ENCODE peak calls at places on chromosomes 1 and 21, in five cellular contexts. A is body of pancreas, S is cardiac fibroblast, O is PC-9, J is AG10803. G is an unnamed sample.

GRCh38 chr1:114078116-114078515 is 75.6 kb downstream of the SYT6 start:
- DNase-seq in S (no peak), A (no peak), O (no peak), J (no peak), G (no peak)

GRCh38 chr1:47931395-47931794 is 65.8 kb downstream of the TRABD2B start:
- DNase-seq in J (no peak), A (no peak), O (no peak), S (no peak), G (no peak)

GRCh38 chr21:34524671-34525601 is 12.9 kb upstream of the KCNE1 start:
- DNase-seq in S (peak; percentile 65), J (peak; percentile 73), A (no peak), O (no peak), G (peak; percentile 83)

GRCh38 chr1:181990730-181991129 is 70.8 kb downstream of the ZNF648 start:
- DNase-seq in J (no peak), O (no peak), S (no peak), A (no peak), G (no peak)

GRCh38 chr21:44911384-44912157 is 9.1 kb downstream of the ITGB2 start:
- DNase-seq in O (peak; percentile 84), S (no peak), J (no peak), A (peak; percentile 91), G (no peak)

GRCh38 chr1:32063261-32063681 is 9.5 kb upstream of the TMEM39B start:
- DNase-seq in O (no peak), A (no peak), J (peak; percentile 74), S (peak; percentile 81), G (peak; percentile 76)

GRCh38 chr21:41064325-41064724 is 103.6 kb upstream of the BACE2 start:
- DNase-seq in A (no peak), J (peak; percentile 57), S (no peak), O (no peak), G (peak; percentile 27)

GRCh38 chr21:17003221-17003620 is 509.6 kb upstream of the CXADR start:
- DNase-seq in O (no peak), J (peak; percentile 60), S (peak; percentile 13), A (no peak), G (peak; percentile 75)

GRCh38 chr1:223199094-223199647 is 56.1 kb upstream of the TLR5 start:
- DNase-seq in A (no peak), O (no peak), S (no peak), J (no peak), G (peak; percentile 40)

GRCh38 chr1:119859647-119860046 is 36.7 kb downstream of the ADAM30 start:
- DNase-seq in J (peak; percentile 59), A (no peak), S (peak; percentile 77), O (peak; percentile 86), G (peak; percentile 88)

GRCh38 chr1:191888996-191889622 is 269.2 kb upstream of the RGS18 start:
- DNase-seq in J (no peak), S (peak; percentile 34), O (no peak), A (no peak), G (no peak)

GRCh38 chr1:43910359-43910758 is 23.2 kb upstream of the ARTN start:
- DNase-seq in O (no peak), S (no peak), A (no peak), J (no peak), G (no peak)

GRCh38 chr1:229225331-229225782 is 45.6 kb upstream of the RAB4A start:
- DNase-seq in O (no peak), A (no peak), S (no peak), J (no peak), G (no peak)

GRCh38 chr1:207064546-207064945 is 11.5 kb downstream of the PFKFB2 start:
- DNase-seq in J (no peak), A (peak; percentile 57), S (no peak), O (no peak), G (no peak)

GRCh38 chr1:30085814-30086770 is 637.3 kb downstream of the MATN1 start:
- DNase-seq in O (no peak), J (peak; percentile 33), A (peak; percentile 32), S (peak; percentile 63), G (peak; percentile 50)

GRCh38 chr1:113937146-113937545 is 8.0 kb downstream of the HIPK1 start:
- DNase-seq in J (no peak), O (no peak), A (no peak), S (no peak), G (no peak)

GRCh38 chr1:17795836-17796645 is 40.9 kb downstream of the ACTL8 start:
- DNase-seq in S (no peak), J (no peak), A (no peak), O (no peak), G (no peak)

GRCh38 chr1:8011016-8011415 is 15.1 kb downstream of the ERRFI1 start:
- DNase-seq in O (no peak), S (no peak), A (no peak), J (no peak), G (no peak)

GRCh38 chr21:38807987-38808386 is 2.3 kb downstream of the ETS2 start:
- DNase-seq in A (no peak), S (no peak), J (no peak), O (no peak), G (no peak)

GRCh38 chr21:38806942-38807284 is 1.2 kb downstream of the ETS2 start:
- DNase-seq in O (no peak), S (no peak), J (no peak), A (no peak), G (peak; percentile 76)

GRCh38 chr21:38806153-38806941 is 618 bp downstream of the ETS2 start:
- DNase-seq in O (no peak), S (no peak), A (peak; percentile 45), J (no peak), G (peak; percentile 41)

GRCh38 chr21:38809170-38809878 is 3.6 kb downstream of the ETS2 start:
- DNase-seq in S (no peak), O (no peak), J (no peak), A (no peak), G (no peak)

GRCh38 chr21:38807481-38807880 is 1.8 kb downstream of the ETS2 start:
- DNase-seq in O (no peak), A (no peak), J (no peak), S (no peak), G (peak; percentile 28)
- H3K4me3 ChIP-seq in O (peak overlapping the region; percentile 79), A (no peak overlapping the region), J (peak overlapping the region; percentile 73), S (peak overlapping the region; percentile 90), G (peak overlapping the region; percentile 82)

GRCh38 chr1:36320291-36320758 is 3.1 kb downstream of the EVA1B start:
- DNase-seq in J (no peak), A (no peak), O (no peak), S (no peak), G (peak; percentile 44)

GRCh38 chr1:36322786-36323635 is 434 bp downstream of the EVA1B start:
- DNase-seq in A (no peak), O (no peak), S (peak; percentile 76), J (peak; percentile 64), G (peak; percentile 79)

GRCh38 chr1:36322085-36322785 is 1.2 kb downstream of the EVA1B start:
- DNase-seq in S (peak; percentile 24), O (no peak), J (peak; percentile 17), A (no peak), G (peak; percentile 72)

GRCh38 chr1:36321119-36321951 is 2.1 kb downstream of the EVA1B start:
- DNase-seq in A (peak; percentile 39), J (peak; percentile 96), O (no peak), S (peak; percentile 97), G (peak; percentile 97)

DNA sequence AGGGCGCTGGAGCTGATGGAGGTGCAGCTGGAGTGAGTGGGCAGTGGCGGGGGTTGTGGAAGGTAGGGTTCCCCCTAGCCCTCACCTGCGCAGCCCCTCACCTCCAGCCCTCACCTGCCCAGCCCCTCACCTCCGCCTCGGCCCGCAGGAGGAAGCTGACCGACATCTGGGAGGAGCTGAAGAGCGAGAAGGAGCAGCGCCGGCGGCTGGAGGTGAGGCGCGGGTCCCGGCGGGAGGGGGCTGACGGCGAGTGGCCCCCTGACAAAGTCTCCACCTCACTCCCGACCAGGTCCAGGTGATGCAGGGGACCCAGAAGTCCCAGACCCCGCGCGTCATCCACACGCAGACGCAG is 2.7 kb downstream of the EVA1B start:
- DNase-seq in O (no peak), J (no peak), S (no peak), A (no peak), G (no peak)
- H3K4me3 ChIP-seq in O (no peak overlapping the region), J (peak overlapping the region; percentile 80), S (peak overlapping the region; percentile 81), A (no peak overlapping the region), G (peak overlapping the region; percentile 87)

GRCh38 chr1:50424045-50424939 is 1.0 kb upstream of the DMRTA2 start:
- DNase-seq in A (no peak), S (no peak), O (no peak), J (no peak), G (no peak)
- H3K4me3 ChIP-seq in A (peak overlapping the region; percentile 10), S (no peak overlapping the region), O (peak overlapping the region; percentile 40), J (peak overlapping the region; percentile 47), G (peak overlapping the region; percentile 50)

DNA sequence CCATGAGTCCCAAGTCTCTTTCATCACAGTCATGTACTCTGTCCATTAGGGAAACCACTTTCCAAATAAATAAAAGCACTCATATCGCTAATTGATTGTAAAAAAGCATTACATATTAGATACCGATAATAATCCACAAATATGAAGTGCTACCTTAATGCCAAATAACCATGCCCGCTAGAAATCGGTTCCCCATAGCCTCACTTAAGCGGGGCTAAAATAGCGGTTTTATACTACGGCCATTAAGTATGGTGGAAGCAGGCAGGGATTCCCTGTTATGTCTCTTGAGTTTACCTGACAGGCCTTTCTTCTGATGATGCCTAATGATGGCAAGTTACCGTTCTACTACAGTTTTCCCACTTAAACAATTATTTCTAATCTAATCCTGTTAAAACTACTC is 3.9 kb downstream of the ELK4 start:
- DNase-seq in A (no peak), O (no peak), S (no peak), J (no peak), G (no peak)
- H3K4me3 ChIP-seq in A (no peak overlapping the region), O (no peak overlapping the region), S (no peak overlapping the region), J (no peak overlapping the region), G (no peak overlapping the region)

DNA sequence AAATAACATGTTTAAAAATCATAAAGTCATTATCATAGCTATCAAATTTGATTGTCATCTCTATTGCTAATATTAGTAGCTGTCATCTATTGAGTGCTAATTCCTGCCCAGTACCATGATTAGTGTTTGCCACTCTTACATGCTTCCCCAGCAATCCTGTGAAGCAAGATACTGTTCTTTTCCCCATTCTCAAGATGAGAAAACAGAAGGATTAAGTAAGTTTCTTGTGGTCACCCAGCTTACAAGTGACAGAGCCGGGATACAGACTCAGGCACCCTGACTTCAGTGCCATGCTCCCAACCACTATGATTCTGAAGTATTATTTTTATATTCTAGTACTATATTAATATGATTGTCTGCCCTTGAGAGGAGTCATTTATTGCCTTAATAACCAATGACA is 36.5 kb downstream of the LRRC8C start:
- DNase-seq in O (no peak), J (no peak), A (no peak), S (no peak), G (no peak)
- H3K4me3 ChIP-seq in O (no peak overlapping the region), J (no peak overlapping the region), A (no peak overlapping the region), S (no peak overlapping the region), G (no peak overlapping the region)

DNA sequence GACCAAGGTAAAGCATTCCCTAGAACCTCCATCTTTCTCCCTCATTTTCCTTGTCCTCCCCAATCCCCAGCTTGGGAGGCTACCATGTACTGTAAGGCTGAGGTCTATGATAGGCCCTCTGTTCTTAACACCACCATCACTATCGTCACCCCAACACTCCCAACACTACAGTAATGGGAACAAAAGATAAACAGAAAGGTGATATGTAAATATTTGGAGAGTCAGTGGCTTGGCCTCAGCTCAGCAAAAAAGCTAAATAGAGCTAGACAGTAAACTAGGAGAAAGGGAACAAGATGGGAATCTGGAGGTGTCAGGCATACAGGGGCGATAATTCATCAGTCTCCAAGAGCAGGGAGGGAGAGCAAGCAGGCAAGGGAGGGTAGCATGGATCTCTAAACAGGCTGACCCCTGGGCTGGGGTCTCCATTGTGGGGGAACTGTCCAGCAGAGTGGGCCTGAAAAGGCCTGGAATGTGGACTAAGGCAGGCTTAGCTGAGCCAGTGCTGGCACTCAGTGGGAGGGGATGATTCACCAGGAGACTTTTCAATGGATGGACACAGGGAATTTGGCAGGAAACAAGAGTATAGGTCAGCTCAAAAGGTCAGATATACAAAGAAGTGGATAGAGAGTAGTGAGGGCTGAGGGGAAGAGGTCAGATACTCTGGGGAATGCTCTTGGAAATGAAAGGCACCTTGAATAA is 6.7 kb downstream of the WNT2B start:
- DNase-seq in A (no peak), J (peak; percentile 50), O (peak; percentile 63), S (peak; percentile 71), G (peak; percentile 69)
- H3K4me3 ChIP-seq in A (no peak overlapping the region), J (no peak overlapping the region), O (no peak overlapping the region), S (no peak overlapping the region), G (no peak overlapping the region)